ENCODE peak calls at places on chromosomes 2 and 18, in four cellular contexts. T is hepatocyte, Q is prostate gland, E is mesendoderm. O is an unnamed sample. For H3K4me1, the result is how much of the 10 kb centered on the place peaks cover.

GRCh38 chr2:102615620-102616436 is 3.5 kb upstream of the SLC9A2 start:
- DNase-seq in T (peak), Q (peak), E (peak), O (peak)

GRCh38 chr18:67731853-67732252 is 215.3 kb upstream of the DSEL start:
- DNase-seq in T (no peak), Q (no peak), E (no peak), O (no peak)

GRCh38 chr18:49031511-49032188 is 80.9 kb upstream of the SMAD7 start:
- DNase-seq in T (peak), Q (no peak), E (no peak), O (no peak)

GRCh38 chr2:190912731-190913130 is 32.1 kb downstream of the GLS start:
- DNase-seq in T (no peak), Q (no peak), E (no peak), O (no peak)

GRCh38 chr2:239197146-239197545 is 203.7 kb downstream of the HDAC4 start:
- DNase-seq in T (no peak), Q (no peak), E (no peak), O (no peak)

GRCh38 chr2:105977807-105978206 is 216.3 kb downstream of the UXS1 start:
- DNase-seq in T (no peak), Q (no peak), E (no peak), O (no peak)

GRCh38 chr2:172101707-172102158 is 967 bp downstream of the DLX2 start:
- DNase-seq in T (no peak), Q (no peak), E (peak), O (peak)

GRCh38 chr18:23646282-23646681 is 16.4 kb downstream of the ANKRD29 start:
- DNase-seq in T (no peak), Q (no peak), E (no peak), O (no peak)

GRCh38 chr18:58661423-58661822 is 9.8 kb upstream of the MALT1 start:
- DNase-seq in T (peak), Q (no peak), E (peak), O (no peak)

GRCh38 chr2:19949071-19949470 is 40.8 kb downstream of the WDR35 start:
- DNase-seq in T (no peak), Q (no peak), E (no peak), O (no peak)

GRCh38 chr2:98883780-98884211 is 52.2 kb downstream of the CRACDL start:
- DNase-seq in T (no peak), Q (no peak), E (no peak), O (no peak)

GRCh38 chr2:223319601-223320000 is 267.6 kb downstream of the KCNE4 start:
- DNase-seq in T (no peak), Q (no peak), E (no peak), O (no peak)

GRCh38 chr2:240346015-240346752 is 89.3 kb upstream of the GPC1 start:
- DNase-seq in T (no peak), Q (no peak), E (no peak), O (no peak)

GRCh38 chr2:172864182-172864581 is 128.5 kb downstream of the RAPGEF4 start:
- DNase-seq in T (peak), Q (peak), E (peak), O (peak)

GRCh38 chr2:132417430-132418035 is 928 bp downstream of the GPR39 start:
- DNase-seq in T (no peak), Q (no peak), E (no peak), O (no peak)

GRCh38 chr2:24785704-24786321 is 7.4 kb downstream of the PTRHD1 start:
- DNase-seq in T (no peak), Q (no peak), E (no peak), O (peak)

GRCh38 chr2:136154384-136154783 is 36.4 kb upstream of the CXCR4 start:
- DNase-seq in T (no peak), Q (no peak), E (no peak), O (no peak)

GRCh38 chr2:127565261-127566138 is 30.0 kb downstream of the MYO7B start:
- DNase-seq in T (no peak), Q (no peak), E (no peak), O (no peak)

GRCh38 chr2:223991611-223992010 is 34.3 kb downstream of the MRPL44 start:
- DNase-seq in T (no peak), Q (no peak), E (no peak), O (no peak)

GRCh38 chr2:96537066-96537733 is 648 bp downstream of the ARID5A start:
- DNase-seq in T (peak), Q (peak), E (peak), O (peak)

GRCh38 chr2:235561450-235561849 is 67.6 kb downstream of the AGAP1 start:
- DNase-seq in T (no peak), Q (no peak), E (no peak), O (no peak)

GRCh38 chr2:10162586-10163497 is 40.3 kb downstream of the RRM2 start:
- DNase-seq in T (no peak), Q (no peak), E (peak), O (peak)

GRCh38 chr2:96324716-96325037 is 440 bp upstream of the ITPRIPL1 start:
- DNase-seq in T (no peak), Q (no peak), E (peak), O (no peak)

GRCh38 chr18:80202264-80202998 is 44.9 kb downstream of the PARD6G start:
- DNase-seq in T (no peak), Q (no peak), E (no peak), O (no peak)

GRCh38 chr2:18345848-18346247 is 214.6 kb downstream of the RDH14 start:
- DNase-seq in T (peak), Q (peak), E (no peak), O (no peak)

DNA sequence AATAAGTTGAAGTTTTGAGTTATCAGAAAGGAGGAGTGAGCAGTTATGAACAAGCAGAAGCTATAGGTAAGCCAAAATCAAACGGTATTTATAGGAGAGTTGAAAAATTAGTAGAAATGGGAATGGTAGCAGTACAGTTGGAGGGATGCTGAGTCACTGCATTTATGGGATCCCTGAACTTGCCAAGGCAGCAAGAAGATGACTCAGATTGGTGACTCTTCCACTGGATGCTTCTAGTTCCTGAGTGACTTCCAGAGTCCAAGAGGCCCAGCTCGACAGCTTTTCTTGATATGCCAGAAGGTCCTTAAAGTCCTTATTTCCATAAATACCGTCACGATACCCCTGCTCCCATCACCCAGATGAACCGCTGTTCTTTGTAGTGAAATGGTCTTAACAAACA is 31.1 kb upstream of the ACTR3 start:
- DNase-seq in T (peak), Q (no peak), E (no peak), O (no peak)
- H3K4me1 ChIP-seq in T (under half), Q (under half), E (under half), O (half or more)

DNA sequence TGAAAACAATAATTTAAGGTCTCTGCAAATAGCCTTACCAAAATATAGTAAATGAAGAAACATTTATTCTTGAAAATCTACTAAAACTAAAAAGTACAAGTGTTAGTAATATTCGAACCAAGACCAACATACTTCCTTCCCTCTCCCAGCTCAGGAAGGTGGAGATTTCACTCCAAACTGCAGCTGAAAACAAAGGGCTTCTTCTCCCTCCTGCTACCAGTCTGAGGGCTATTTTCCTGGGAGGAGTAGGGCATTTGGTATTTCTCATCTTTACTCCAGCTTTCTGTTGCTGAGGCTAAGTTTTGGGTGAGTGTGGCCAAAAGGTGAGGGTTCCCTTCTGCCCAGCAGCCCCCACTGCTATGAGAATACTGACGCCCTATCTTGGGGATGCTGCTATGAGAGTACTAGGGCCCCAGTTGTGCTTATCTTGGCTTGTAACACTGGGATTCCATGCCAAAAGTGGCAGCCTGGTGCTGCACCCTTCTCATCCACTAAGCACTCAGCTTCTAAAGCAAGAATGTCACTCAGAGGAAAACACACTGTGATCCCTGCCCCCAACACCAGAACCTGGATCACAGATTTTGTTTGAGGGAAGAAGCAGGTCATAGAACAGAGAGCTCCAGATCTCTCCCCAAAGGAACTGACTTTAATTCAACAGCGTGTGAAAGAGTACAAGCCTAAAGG is 130.7 kb upstream of the KLF7 start:
- DNase-seq in T (no peak), Q (no peak), E (peak), O (no peak)
- H3K4me1 ChIP-seq in T (under half), Q (under half), E (under half), O (under half)

DNA sequence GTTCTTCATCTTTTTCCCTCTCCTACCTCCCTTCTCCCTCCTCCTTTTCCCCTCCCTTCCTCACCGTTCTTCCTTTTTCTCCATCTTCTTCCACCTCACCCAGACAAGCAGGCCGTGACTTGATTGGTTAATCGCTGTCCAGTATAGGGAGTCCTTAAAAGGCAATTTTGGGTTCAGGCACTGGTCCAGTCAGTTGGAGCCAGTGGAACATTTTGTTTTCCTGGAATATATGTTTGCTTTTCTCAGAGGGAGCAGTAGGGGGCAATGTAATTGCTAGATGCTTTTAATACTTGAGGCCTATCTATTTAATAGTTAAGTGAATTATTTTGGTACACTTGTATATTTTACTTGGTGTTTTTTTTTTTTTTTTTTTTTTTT is 15.0 kb downstream of the ELAC1 start:
- DNase-seq in T (no peak), Q (peak), E (no peak), O (no peak)
- H3K4me1 ChIP-seq in T (under half), Q (under half), E (under half), O (under half)

GRCh38 chr2:215507836-215508235 is 72.0 kb upstream of the FN1 start:
- DNase-seq in T (no peak), Q (no peak), E (no peak), O (no peak)

GRCh38 chr2:215505044-215505786 is 69.3 kb upstream of the FN1 start:
- DNase-seq in T (peak), Q (no peak), E (peak), O (no peak)

GRCh38 chr2:215506604-215506990 is 70.7 kb upstream of the FN1 start:
- DNase-seq in T (no peak), Q (no peak), E (no peak), O (no peak)

GRCh38 chr2:215504547-215504946 is 68.7 kb upstream of the FN1 start:
- DNase-seq in T (no peak), Q (no peak), E (no peak), O (no peak)

DNA sequence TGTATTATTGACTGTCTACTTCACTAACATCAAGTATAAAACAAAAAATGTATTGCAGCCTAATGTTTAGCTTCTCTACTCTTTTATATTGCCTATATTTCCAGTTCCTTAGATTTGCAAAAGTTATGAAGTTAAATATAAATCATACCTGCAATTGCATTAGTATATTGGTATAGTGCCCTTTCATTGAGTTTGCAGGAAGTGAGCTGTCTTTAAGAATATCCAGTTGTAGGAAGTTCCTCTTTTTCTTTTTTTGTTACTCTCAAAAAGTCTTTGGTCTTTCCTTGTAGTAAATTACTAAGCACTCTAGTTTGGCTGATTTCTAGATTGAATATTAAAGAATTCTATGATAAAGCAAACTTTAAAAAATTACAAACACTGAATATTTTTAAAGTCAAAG is 71.3 kb upstream of the FN1 start:
- DNase-seq in T (no peak), Q (no peak), E (no peak), O (peak)
- H3K4me1 ChIP-seq in T (under half), Q (under half), E (under half), O (under half)

O was measured in Karpas-422.